ENCODE peak calls at places on chromosomes 6 and 20, in ten cellular contexts. One of them, this sample, is unnamed.
A peak's percentile ranks its signal among the peaks of the same experiment; 100 is the strongest.

GRCh38 chr6:45595010-45595851 is 217.5 kb upstream of the SUPT3H start:
- DNase-seq in activated CD4-positive, alpha-beta T cell treated with anti-CD3 and anti-CD28 coated beads for 24 hours: no peak
- DNase-seq in stimulated activated CD4-positive, alpha-beta T cell treated with anti-CD3 and anti-CD28 coated beads, Interleukin-4, amount 100 ng/mL, for 48 hours: no peak
- DNase-seq in stimulated activated naive CD8-positive, alpha-beta T cell treated with anti-CD3 and anti-CD28 coated beads, Interleukin-15, Interleukin-2, amounts not matched to agents 100 U/mL and 50 U/mL, for 24 hours: no peak
- DNase-seq in NCI-H1694 treated with DMSO at 0.1 percent for 48 hours: no peak
- DNase-seq in hepatic stellate cell: no peak
- DNase-seq in immature natural killer cell: no peak
- DNase-seq in fibroblast of mammary gland: no peak
- DNase-seq in ACHN: no peak
- DNase-seq in HFF-Myc: no peak
- DNase-seq in this sample: peak; percentile 12

GRCh38 chr20:3753098-3753497 is 14.5 kb downstream of the ADISSP start:
- DNase-seq in activated CD4-positive, alpha-beta T cell treated with anti-CD3 and anti-CD28 coated beads for 24 hours: peak; percentile 41
- DNase-seq in immature natural killer cell: peak; percentile 54
- DNase-seq in NCI-H1694 treated with DMSO at 0.1 percent for 48 hours: peak; percentile 66
- DNase-seq in HFF-Myc: no peak
- DNase-seq in stimulated activated CD4-positive, alpha-beta T cell treated with anti-CD3 and anti-CD28 coated beads, Interleukin-4, amount 100 ng/mL, for 48 hours: peak; percentile 50
- DNase-seq in hepatic stellate cell: peak; percentile 91
- DNase-seq in fibroblast of mammary gland: peak; percentile 82
- DNase-seq in ACHN: peak; percentile 55
- DNase-seq in stimulated activated naive CD8-positive, alpha-beta T cell treated with anti-CD3 and anti-CD28 coated beads, Interleukin-15, Interleukin-2, amounts not matched to agents 100 U/mL and 50 U/mL, for 24 hours: peak; percentile 69
- DNase-seq in this sample: peak; percentile 84

GRCh38 chr6:130666796-130667195 is 160.4 kb upstream of the SMLR1 start:
- DNase-seq in hepatic stellate cell: no peak
- DNase-seq in immature natural killer cell: no peak
- DNase-seq in HFF-Myc: no peak
- DNase-seq in ACHN: no peak
- DNase-seq in stimulated activated CD4-positive, alpha-beta T cell treated with anti-CD3 and anti-CD28 coated beads, Interleukin-4, amount 100 ng/mL, for 48 hours: no peak
- DNase-seq in fibroblast of mammary gland: no peak
- DNase-seq in NCI-H1694 treated with DMSO at 0.1 percent for 48 hours: no peak
- DNase-seq in activated CD4-positive, alpha-beta T cell treated with anti-CD3 and anti-CD28 coated beads for 24 hours: no peak
- DNase-seq in stimulated activated naive CD8-positive, alpha-beta T cell treated with anti-CD3 and anti-CD28 coated beads, Interleukin-15, Interleukin-2, amounts not matched to agents 100 U/mL and 50 U/mL, for 24 hours: no peak
- DNase-seq in this sample: no peak

GRCh38 chr20:407953-408842 is at the start of gene RBCK1:
- DNase-seq in stimulated activated naive CD8-positive, alpha-beta T cell treated with anti-CD3 and anti-CD28 coated beads, Interleukin-15, Interleukin-2, amounts not matched to agents 100 U/mL and 50 U/mL, for 24 hours: peak; percentile 90
- DNase-seq in HFF-Myc: no peak
- DNase-seq in activated CD4-positive, alpha-beta T cell treated with anti-CD3 and anti-CD28 coated beads for 24 hours: peak; percentile 84
- DNase-seq in NCI-H1694 treated with DMSO at 0.1 percent for 48 hours: peak; percentile 49
- DNase-seq in stimulated activated CD4-positive, alpha-beta T cell treated with anti-CD3 and anti-CD28 coated beads, Interleukin-4, amount 100 ng/mL, for 48 hours: peak; percentile 84
- DNase-seq in hepatic stellate cell: peak; percentile 99
- DNase-seq in ACHN: peak; percentile 78
- DNase-seq in fibroblast of mammary gland: peak; percentile 67
- DNase-seq in immature natural killer cell: peak; percentile 94
- DNase-seq in this sample: peak; percentile 82

GRCh38 chr6:137882225-137882961 is 15.3 kb downstream of the TNFAIP3 start:
- DNase-seq in stimulated activated CD4-positive, alpha-beta T cell treated with anti-CD3 and anti-CD28 coated beads, Interleukin-4, amount 100 ng/mL, for 48 hours: no peak
- DNase-seq in immature natural killer cell: peak; percentile 56
- DNase-seq in activated CD4-positive, alpha-beta T cell treated with anti-CD3 and anti-CD28 coated beads for 24 hours: no peak
- DNase-seq in hepatic stellate cell: no peak
- DNase-seq in stimulated activated naive CD8-positive, alpha-beta T cell treated with anti-CD3 and anti-CD28 coated beads, Interleukin-15, Interleukin-2, amounts not matched to agents 100 U/mL and 50 U/mL, for 24 hours: no peak
- DNase-seq in NCI-H1694 treated with DMSO at 0.1 percent for 48 hours: no peak
- DNase-seq in ACHN: no peak
- DNase-seq in HFF-Myc: no peak
- DNase-seq in fibroblast of mammary gland: peak; percentile 82
- DNase-seq in this sample: no peak

GRCh38 chr20:15637971-15638754 is 935.1 kb downstream of the KIF16B start:
- DNase-seq in stimulated activated CD4-positive, alpha-beta T cell treated with anti-CD3 and anti-CD28 coated beads, Interleukin-4, amount 100 ng/mL, for 48 hours: no peak
- DNase-seq in stimulated activated naive CD8-positive, alpha-beta T cell treated with anti-CD3 and anti-CD28 coated beads, Interleukin-15, Interleukin-2, amounts not matched to agents 100 U/mL and 50 U/mL, for 24 hours: no peak
- DNase-seq in fibroblast of mammary gland: no peak
- DNase-seq in immature natural killer cell: no peak
- DNase-seq in HFF-Myc: peak; percentile 30
- DNase-seq in hepatic stellate cell: no peak
- DNase-seq in NCI-H1694 treated with DMSO at 0.1 percent for 48 hours: no peak
- DNase-seq in ACHN: no peak
- DNase-seq in activated CD4-positive, alpha-beta T cell treated with anti-CD3 and anti-CD28 coated beads for 24 hours: no peak
- DNase-seq in this sample: peak; percentile 40

GRCh38 chr6:161549977-161550655 is 276.3 kb upstream of the AGPAT4 start:
- DNase-seq in HFF-Myc: no peak
- DNase-seq in hepatic stellate cell: no peak
- DNase-seq in activated CD4-positive, alpha-beta T cell treated with anti-CD3 and anti-CD28 coated beads for 24 hours: no peak
- DNase-seq in ACHN: no peak
- DNase-seq in NCI-H1694 treated with DMSO at 0.1 percent for 48 hours: no peak
- DNase-seq in immature natural killer cell: no peak
- DNase-seq in fibroblast of mammary gland: no peak
- DNase-seq in stimulated activated CD4-positive, alpha-beta T cell treated with anti-CD3 and anti-CD28 coated beads, Interleukin-4, amount 100 ng/mL, for 48 hours: no peak
- DNase-seq in stimulated activated naive CD8-positive, alpha-beta T cell treated with anti-CD3 and anti-CD28 coated beads, Interleukin-15, Interleukin-2, amounts not matched to agents 100 U/mL and 50 U/mL, for 24 hours: no peak
- DNase-seq in this sample: peak; percentile 17

GRCh38 chr6:142845624-142846458 is 99.1 kb downstream of the HIVEP2 start:
- DNase-seq in HFF-Myc: peak; percentile 35
- DNase-seq in ACHN: peak; percentile 80
- DNase-seq in hepatic stellate cell: peak; percentile 21
- DNase-seq in stimulated activated naive CD8-positive, alpha-beta T cell treated with anti-CD3 and anti-CD28 coated beads, Interleukin-15, Interleukin-2, amounts not matched to agents 100 U/mL and 50 U/mL, for 24 hours: peak; percentile 40
- DNase-seq in activated CD4-positive, alpha-beta T cell treated with anti-CD3 and anti-CD28 coated beads for 24 hours: no peak
- DNase-seq in stimulated activated CD4-positive, alpha-beta T cell treated with anti-CD3 and anti-CD28 coated beads, Interleukin-4, amount 100 ng/mL, for 48 hours: no peak
- DNase-seq in immature natural killer cell: no peak
- DNase-seq in fibroblast of mammary gland: peak; percentile 80
- DNase-seq in NCI-H1694 treated with DMSO at 0.1 percent for 48 hours: no peak
- DNase-seq in this sample: peak; percentile 57

GRCh38 chr6:160005861-160006540 is 37.1 kb downstream of the IGF2R start:
- DNase-seq in activated CD4-positive, alpha-beta T cell treated with anti-CD3 and anti-CD28 coated beads for 24 hours: no peak
- DNase-seq in immature natural killer cell: peak; percentile 11
- DNase-seq in stimulated activated CD4-positive, alpha-beta T cell treated with anti-CD3 and anti-CD28 coated beads, Interleukin-4, amount 100 ng/mL, for 48 hours: no peak
- DNase-seq in HFF-Myc: no peak
- DNase-seq in NCI-H1694 treated with DMSO at 0.1 percent for 48 hours: no peak
- DNase-seq in hepatic stellate cell: peak; percentile 37
- DNase-seq in stimulated activated naive CD8-positive, alpha-beta T cell treated with anti-CD3 and anti-CD28 coated beads, Interleukin-15, Interleukin-2, amounts not matched to agents 100 U/mL and 50 U/mL, for 24 hours: no peak
- DNase-seq in ACHN: no peak
- DNase-seq in fibroblast of mammary gland: peak; percentile 58
- DNase-seq in this sample: no peak

GRCh38 chr6:91569071-91569470 is 982.2 kb upstream of the MAP3K7 start:
- DNase-seq in hepatic stellate cell: no peak
- DNase-seq in stimulated activated CD4-positive, alpha-beta T cell treated with anti-CD3 and anti-CD28 coated beads, Interleukin-4, amount 100 ng/mL, for 48 hours: no peak
- DNase-seq in NCI-H1694 treated with DMSO at 0.1 percent for 48 hours: no peak
- DNase-seq in HFF-Myc: no peak
- DNase-seq in fibroblast of mammary gland: no peak
- DNase-seq in ACHN: no peak
- DNase-seq in immature natural killer cell: no peak
- DNase-seq in activated CD4-positive, alpha-beta T cell treated with anti-CD3 and anti-CD28 coated beads for 24 hours: no peak
- DNase-seq in stimulated activated naive CD8-positive, alpha-beta T cell treated with anti-CD3 and anti-CD28 coated beads, Interleukin-15, Interleukin-2, amounts not matched to agents 100 U/mL and 50 U/mL, for 24 hours: no peak
- DNase-seq in this sample: no peak

GRCh38 chr20:45407067-45407745 is 883 bp upstream of the DBNDD2 start:
- DNase-seq in HFF-Myc: no peak
- DNase-seq in immature natural killer cell: no peak
- DNase-seq in NCI-H1694 treated with DMSO at 0.1 percent for 48 hours: no peak
- DNase-seq in fibroblast of mammary gland: peak; percentile 35
- DNase-seq in stimulated activated CD4-positive, alpha-beta T cell treated with anti-CD3 and anti-CD28 coated beads, Interleukin-4, amount 100 ng/mL, for 48 hours: no peak
- DNase-seq in hepatic stellate cell: peak; percentile 77
- DNase-seq in ACHN: peak; percentile 40
- DNase-seq in stimulated activated naive CD8-positive, alpha-beta T cell treated with anti-CD3 and anti-CD28 coated beads, Interleukin-15, Interleukin-2, amounts not matched to agents 100 U/mL and 50 U/mL, for 24 hours: no peak
- DNase-seq in activated CD4-positive, alpha-beta T cell treated with anti-CD3 and anti-CD28 coated beads for 24 hours: no peak
- DNase-seq in this sample: peak; percentile 67

GRCh38 chr6:82365011-82365751 is 1.6 kb downstream of the TPBG start:
- DNase-seq in immature natural killer cell: no peak
- DNase-seq in ACHN: peak; percentile 31
- DNase-seq in stimulated activated CD4-positive, alpha-beta T cell treated with anti-CD3 and anti-CD28 coated beads, Interleukin-4, amount 100 ng/mL, for 48 hours: no peak
- DNase-seq in stimulated activated naive CD8-positive, alpha-beta T cell treated with anti-CD3 and anti-CD28 coated beads, Interleukin-15, Interleukin-2, amounts not matched to agents 100 U/mL and 50 U/mL, for 24 hours: peak; percentile 9
- DNase-seq in HFF-Myc: no peak
- DNase-seq in NCI-H1694 treated with DMSO at 0.1 percent for 48 hours: no peak
- DNase-seq in hepatic stellate cell: peak; percentile 23
- DNase-seq in fibroblast of mammary gland: no peak
- DNase-seq in activated CD4-positive, alpha-beta T cell treated with anti-CD3 and anti-CD28 coated beads for 24 hours: no peak
- DNase-seq in this sample: peak; percentile 41

GRCh38 chr6:39260953-39261352 is 31.7 kb upstream of the KCNK5 start:
- DNase-seq in stimulated activated naive CD8-positive, alpha-beta T cell treated with anti-CD3 and anti-CD28 coated beads, Interleukin-15, Interleukin-2, amounts not matched to agents 100 U/mL and 50 U/mL, for 24 hours: no peak
- DNase-seq in ACHN: no peak
- DNase-seq in activated CD4-positive, alpha-beta T cell treated with anti-CD3 and anti-CD28 coated beads for 24 hours: no peak
- DNase-seq in stimulated activated CD4-positive, alpha-beta T cell treated with anti-CD3 and anti-CD28 coated beads, Interleukin-4, amount 100 ng/mL, for 48 hours: no peak
- DNase-seq in NCI-H1694 treated with DMSO at 0.1 percent for 48 hours: no peak
- DNase-seq in immature natural killer cell: no peak
- DNase-seq in hepatic stellate cell: no peak
- DNase-seq in HFF-Myc: no peak
- DNase-seq in fibroblast of mammary gland: no peak
- DNase-seq in this sample: no peak

GRCh38 chr6:46217671-46218131 is 46.9 kb upstream of the ENPP5 start:
- DNase-seq in hepatic stellate cell: no peak
- DNase-seq in ACHN: no peak
- DNase-seq in HFF-Myc: no peak
- DNase-seq in stimulated activated CD4-positive, alpha-beta T cell treated with anti-CD3 and anti-CD28 coated beads, Interleukin-4, amount 100 ng/mL, for 48 hours: no peak
- DNase-seq in NCI-H1694 treated with DMSO at 0.1 percent for 48 hours: no peak
- DNase-seq in fibroblast of mammary gland: peak; percentile 93
- DNase-seq in stimulated activated naive CD8-positive, alpha-beta T cell treated with anti-CD3 and anti-CD28 coated beads, Interleukin-15, Interleukin-2, amounts not matched to agents 100 U/mL and 50 U/mL, for 24 hours: peak; percentile 27
- DNase-seq in immature natural killer cell: no peak
- DNase-seq in activated CD4-positive, alpha-beta T cell treated with anti-CD3 and anti-CD28 coated beads for 24 hours: no peak
- DNase-seq in this sample: no peak

GRCh38 chr6:110744991-110745390 is 70.3 kb downstream of the CDK19 start:
- DNase-seq in NCI-H1694 treated with DMSO at 0.1 percent for 48 hours: no peak
- DNase-seq in ACHN: no peak
- DNase-seq in hepatic stellate cell: no peak
- DNase-seq in stimulated activated CD4-positive, alpha-beta T cell treated with anti-CD3 and anti-CD28 coated beads, Interleukin-4, amount 100 ng/mL, for 48 hours: no peak
- DNase-seq in immature natural killer cell: no peak
- DNase-seq in HFF-Myc: no peak
- DNase-seq in stimulated activated naive CD8-positive, alpha-beta T cell treated with anti-CD3 and anti-CD28 coated beads, Interleukin-15, Interleukin-2, amounts not matched to agents 100 U/mL and 50 U/mL, for 24 hours: no peak
- DNase-seq in fibroblast of mammary gland: no peak
- DNase-seq in activated CD4-positive, alpha-beta T cell treated with anti-CD3 and anti-CD28 coated beads for 24 hours: no peak
- DNase-seq in this sample: no peak

GRCh38 chr6:21163838-21164180 is 429.7 kb upstream of the SOX4 start:
- DNase-seq in activated CD4-positive, alpha-beta T cell treated with anti-CD3 and anti-CD28 coated beads for 24 hours: no peak
- DNase-seq in HFF-Myc: no peak
- DNase-seq in stimulated activated CD4-positive, alpha-beta T cell treated with anti-CD3 and anti-CD28 coated beads, Interleukin-4, amount 100 ng/mL, for 48 hours: no peak
- DNase-seq in ACHN: no peak
- DNase-seq in immature natural killer cell: no peak
- DNase-seq in stimulated activated naive CD8-positive, alpha-beta T cell treated with anti-CD3 and anti-CD28 coated beads, Interleukin-15, Interleukin-2, amounts not matched to agents 100 U/mL and 50 U/mL, for 24 hours: no peak
- DNase-seq in hepatic stellate cell: no peak
- DNase-seq in fibroblast of mammary gland: no peak
- DNase-seq in NCI-H1694 treated with DMSO at 0.1 percent for 48 hours: no peak
- DNase-seq in this sample: no peak

GRCh38 chr20:2738734-2739398 is 46.3 kb downstream of the EBF4 start:
- DNase-seq in immature natural killer cell: no peak
- DNase-seq in ACHN: no peak
- DNase-seq in stimulated activated CD4-positive, alpha-beta T cell treated with anti-CD3 and anti-CD28 coated beads, Interleukin-4, amount 100 ng/mL, for 48 hours: no peak
- DNase-seq in HFF-Myc: no peak
- DNase-seq in activated CD4-positive, alpha-beta T cell treated with anti-CD3 and anti-CD28 coated beads for 24 hours: no peak
- DNase-seq in NCI-H1694 treated with DMSO at 0.1 percent for 48 hours: no peak
- DNase-seq in hepatic stellate cell: no peak
- DNase-seq in fibroblast of mammary gland: no peak
- DNase-seq in stimulated activated naive CD8-positive, alpha-beta T cell treated with anti-CD3 and anti-CD28 coated beads, Interleukin-15, Interleukin-2, amounts not matched to agents 100 U/mL and 50 U/mL, for 24 hours: no peak
- DNase-seq in this sample: no peak

GRCh38 chr6:158506577-158506976 is 53.3 kb upstream of the TMEM181 start:
- DNase-seq in stimulated activated naive CD8-positive, alpha-beta T cell treated with anti-CD3 and anti-CD28 coated beads, Interleukin-15, Interleukin-2, amounts not matched to agents 100 U/mL and 50 U/mL, for 24 hours: no peak
- DNase-seq in fibroblast of mammary gland: no peak
- DNase-seq in HFF-Myc: no peak
- DNase-seq in stimulated activated CD4-positive, alpha-beta T cell treated with anti-CD3 and anti-CD28 coated beads, Interleukin-4, amount 100 ng/mL, for 48 hours: no peak
- DNase-seq in activated CD4-positive, alpha-beta T cell treated with anti-CD3 and anti-CD28 coated beads for 24 hours: no peak
- DNase-seq in ACHN: peak; percentile 9
- DNase-seq in NCI-H1694 treated with DMSO at 0.1 percent for 48 hours: no peak
- DNase-seq in immature natural killer cell: no peak
- DNase-seq in hepatic stellate cell: no peak
- DNase-seq in this sample: peak; percentile 66

GRCh38 chr6:104509355-104509754 is 350.4 kb downstream of the HACE1 start:
- DNase-seq in stimulated activated naive CD8-positive, alpha-beta T cell treated with anti-CD3 and anti-CD28 coated beads, Interleukin-15, Interleukin-2, amounts not matched to agents 100 U/mL and 50 U/mL, for 24 hours: no peak
- DNase-seq in HFF-Myc: no peak
- DNase-seq in ACHN: no peak
- DNase-seq in fibroblast of mammary gland: no peak
- DNase-seq in activated CD4-positive, alpha-beta T cell treated with anti-CD3 and anti-CD28 coated beads for 24 hours: no peak
- DNase-seq in immature natural killer cell: no peak
- DNase-seq in stimulated activated CD4-positive, alpha-beta T cell treated with anti-CD3 and anti-CD28 coated beads, Interleukin-4, amount 100 ng/mL, for 48 hours: no peak
- DNase-seq in hepatic stellate cell: no peak
- DNase-seq in NCI-H1694 treated with DMSO at 0.1 percent for 48 hours: no peak
- DNase-seq in this sample: no peak

GRCh38 chr6:3733321-3733925 is 18.1 kb downstream of the PXDC1 start:
- DNase-seq in HFF-Myc: no peak
- DNase-seq in fibroblast of mammary gland: no peak
- DNase-seq in immature natural killer cell: no peak
- DNase-seq in hepatic stellate cell: no peak
- DNase-seq in ACHN: no peak
- DNase-seq in NCI-H1694 treated with DMSO at 0.1 percent for 48 hours: no peak
- DNase-seq in stimulated activated CD4-positive, alpha-beta T cell treated with anti-CD3 and anti-CD28 coated beads, Interleukin-4, amount 100 ng/mL, for 48 hours: no peak
- DNase-seq in stimulated activated naive CD8-positive, alpha-beta T cell treated with anti-CD3 and anti-CD28 coated beads, Interleukin-15, Interleukin-2, amounts not matched to agents 100 U/mL and 50 U/mL, for 24 hours: no peak
- DNase-seq in activated CD4-positive, alpha-beta T cell treated with anti-CD3 and anti-CD28 coated beads for 24 hours: no peak
- DNase-seq in this sample: no peak

GRCh38 chr6:148313483-148313882 is 29.2 kb upstream of the SASH1 start:
- DNase-seq in hepatic stellate cell: no peak
- DNase-seq in stimulated activated naive CD8-positive, alpha-beta T cell treated with anti-CD3 and anti-CD28 coated beads, Interleukin-15, Interleukin-2, amounts not matched to agents 100 U/mL and 50 U/mL, for 24 hours: no peak
- DNase-seq in ACHN: no peak
- DNase-seq in immature natural killer cell: no peak
- DNase-seq in stimulated activated CD4-positive, alpha-beta T cell treated with anti-CD3 and anti-CD28 coated beads, Interleukin-4, amount 100 ng/mL, for 48 hours: no peak
- DNase-seq in activated CD4-positive, alpha-beta T cell treated with anti-CD3 and anti-CD28 coated beads for 24 hours: no peak
- DNase-seq in fibroblast of mammary gland: no peak
- DNase-seq in NCI-H1694 treated with DMSO at 0.1 percent for 48 hours: peak; percentile 53
- DNase-seq in HFF-Myc: no peak
- DNase-seq in this sample: peak; percentile 90